ENCODE peak calls at places on chromosome 18, in ten cellular contexts. N, R, J, M, Z, C, I, Q, L and O are unnamed samples. For H3K36me3, the result is how much of the 10 kb centered on the place peaks cover.

GRCh38 chr18:24552218-24552617 is 91.8 kb downstream of the HRH4 start:
- DNase-seq in I (no peak), Q (no peak), Z (no peak), J (no peak), C (no peak), M (no peak), N (no peak), L (peak), R (no peak), O (no peak)

GRCh38 chr18:46718501-46719341 is 38.1 kb downstream of the ST8SIA5 start:
- DNase-seq in J (no peak), Q (no peak), M (no peak), R (no peak), N (no peak), C (peak), I (no peak), Z (no peak), L (no peak), O (no peak)

GRCh38 chr18:60198063-60198462 is 174.5 kb downstream of the MC4R start:
- DNase-seq in N (no peak), J (no peak), R (no peak), M (no peak), C (no peak), I (no peak), L (no peak), Z (no peak), Q (no peak), O (no peak)

GRCh38 chr18:58158008-58158407 is 114.0 kb downstream of the NEDD4L start:
- DNase-seq in I (no peak), J (no peak), R (no peak), N (no peak), M (no peak), L (no peak), Z (no peak), Q (no peak), C (no peak), O (no peak)

GRCh38 chr18:46418657-46419260 is 238.3 kb downstream of the LOXHD1 start:
- DNase-seq in N (no peak), R (no peak), Z (no peak), I (no peak), L (no peak), C (no peak), Q (no peak), M (no peak), J (no peak), O (peak)

GRCh38 chr18:26574958-26575864 is 26.9 kb upstream of the KCTD1 start:
- DNase-seq in J (peak), C (peak), N (peak), I (peak), M (peak), Z (no peak), Q (no peak), L (no peak), R (peak), O (peak)

GRCh38 chr18:46452820-46453219 is 204.2 kb downstream of the LOXHD1 start:
- DNase-seq in I (no peak), R (no peak), L (no peak), C (no peak), J (no peak), N (no peak), Z (peak), Q (no peak), M (no peak), O (no peak)

GRCh38 chr18:34738173-34738894 is 28.2 kb downstream of the DTNA start:
- DNase-seq in R (no peak), C (peak), J (no peak), N (no peak), M (no peak), Q (no peak), Z (no peak), L (no peak), I (no peak), O (no peak)

GRCh38 chr18:78742346-78742745 is 237.3 kb upstream of the SALL3 start:
- DNase-seq in J (no peak), C (no peak), R (no peak), I (peak), L (no peak), Q (no peak), M (peak), Z (no peak), N (peak), O (no peak)

GRCh38 chr18:227374-227773 is 40.5 kb downstream of the THOC1 start:
- DNase-seq in M (no peak), R (no peak), C (no peak), Q (no peak), J (no peak), L (no peak), I (no peak), Z (no peak), N (no peak), O (no peak)

GRCh38 chr18:39313992-39314391 is 1748.4 kb upstream of the CELF4 start:
- DNase-seq in N (no peak), C (peak), J (no peak), M (no peak), R (no peak), L (no peak), Q (no peak), Z (no peak), I (no peak), O (no peak)

GRCh38 chr18:42548493-42548892 is 567.0 kb downstream of the RIT2 start:
- DNase-seq in N (no peak), J (no peak), R (no peak), Q (no peak), I (peak), C (no peak), M (no peak), Z (no peak), L (no peak), O (no peak)

GRCh38 chr18:58462975-58463374 is 165.9 kb downstream of the ALPK2 start:
- DNase-seq in L (no peak), C (no peak), Z (no peak), R (no peak), J (no peak), Q (no peak), I (no peak), N (no peak), M (no peak), O (no peak)

GRCh38 chr18:49494660-49495059 is 7.6 kb upstream of the C18orf32 start:
- DNase-seq in Z (no peak), Q (no peak), N (no peak), L (no peak), I (no peak), M (no peak), J (no peak), C (peak), R (no peak), O (no peak)

GRCh38 chr18:50313031-50313607 is 25.6 kb upstream of the CXXC1 start:
- DNase-seq in N (no peak), I (no peak), R (no peak), C (no peak), Z (no peak), M (no peak), L (no peak), Q (peak), J (no peak), O (no peak)

GRCh38 chr18:28961669-28962228 is 784.8 kb upstream of the CDH2 start:
- DNase-seq in Z (peak), I (no peak), R (no peak), N (no peak), Q (no peak), C (peak), L (no peak), M (no peak), J (no peak), O (no peak)

GRCh38 chr18:5768454-5768853 is 126.9 kb downstream of the TMEM200C start:
- DNase-seq in Q (no peak), N (no peak), I (no peak), Z (no peak), C (no peak), R (no peak), L (peak), J (no peak), M (no peak), O (no peak)

GRCh38 chr18:34760444-34760843 is 50.3 kb downstream of the DTNA start:
- DNase-seq in J (no peak), Q (no peak), M (no peak), C (no peak), R (no peak), N (no peak), I (no peak), L (no peak), Z (no peak), O (no peak)

GRCh38 chr18:53153281-53153680 is 813.3 kb downstream of the DCC start:
- DNase-seq in M (no peak), Q (no peak), J (peak), N (no peak), I (no peak), C (no peak), L (no peak), R (no peak), Z (no peak), O (no peak)

GRCh38 chr18:37403100-37403781 is 162.4 kb downstream of the CELF4 start:
- DNase-seq in N (peak), Q (no peak), I (no peak), Z (no peak), C (no peak), L (no peak), J (no peak), M (no peak), R (no peak), O (no peak)

GRCh38 chr18:77132369-77133050 is at the start of gene MBP:
- DNase-seq in I (peak), M (peak), R (peak), C (no peak), N (peak), J (peak), Q (no peak), Z (no peak), L (no peak), O (peak)

GRCh38 chr18:55763805-55764204 is 175.8 kb upstream of the TCF4 start:
- DNase-seq in L (peak), Z (no peak), R (no peak), M (no peak), C (peak), N (no peak), I (no peak), Q (no peak), J (no peak), O (no peak)

GRCh38 chr18:80196528-80197320 is 50.6 kb downstream of the PARD6G start:
- DNase-seq in I (no peak), C (no peak), N (no peak), R (peak), Q (no peak), M (no peak), L (peak), Z (no peak), J (no peak), O (no peak)

GRCh38 chr18:47881752-47882455 is 48.6 kb downstream of the SMAD2 start:
- DNase-seq in C (no peak), N (no peak), Z (peak), J (no peak), R (no peak), I (no peak), Q (no peak), L (no peak), M (no peak), O (no peak)

GRCh38 chr18:75212626-75213110 is 2.1 kb downstream of the TSHZ1 start:
- DNase-seq in I (no peak), Z (no peak), Q (no peak), L (peak), R (no peak), C (peak), M (no peak), N (no peak), J (no peak), O (no peak)

GRCh38 chr18:51288582-51288981 is 91.1 kb upstream of the MEX3C start:
- DNase-seq in J (no peak), L (no peak), Z (no peak), M (no peak), C (no peak), I (no peak), R (no peak), N (no peak), Q (no peak), O (no peak)

GRCh38 chr18:33751613-33752221 is 173.7 kb downstream of the ASXL3 start:
- DNase-seq in N (no peak), I (no peak), C (peak), M (no peak), L (no peak), Q (no peak), J (no peak), Z (no peak), R (no peak), O (no peak)

GRCh38 chr18:78980279-78980771 is 707 bp downstream of the SALL3 start:
- DNase-seq in Q (no peak), I (no peak), L (no peak), C (no peak), J (no peak), Z (no peak), N (no peak), R (no peak), M (no peak), O (no peak)

GRCh38 chr18:22556271-22556990 is 138.7 kb upstream of the CTAGE1 start:
- DNase-seq in M (no peak), R (peak), C (peak), L (no peak), N (no peak), Q (no peak), I (peak), Z (no peak), J (no peak), O (no peak)
- TF ChIP-seq POLR2A in M (no peak), R (no peak), C (no peak), L (no peak), N (no peak), Q (no peak), I (no peak), Z (no peak), J (no peak), O (no peak)

GRCh38 chr18:62938451-62938850 is 223.1 kb downstream of the PHLPP1 start:
- DNase-seq in M (no peak), C (no peak), I (no peak), R (no peak), Z (no peak), Q (no peak), L (no peak), N (no peak), J (no peak), O (no peak)

GRCh38 chr18:62939925-62940324 is 224.6 kb downstream of the PHLPP1 start:
- DNase-seq in I (no peak), C (no peak), Q (no peak), L (no peak), M (no peak), Z (no peak), J (no peak), N (no peak), R (no peak), O (no peak)

GRCh38 chr18:62938006-62938405 is 222.7 kb downstream of the PHLPP1 start:
- DNase-seq in L (no peak), Z (no peak), N (no peak), C (no peak), I (no peak), M (no peak), J (no peak), R (no peak), Q (no peak), O (no peak)

GRCh38 chr18:62937065-62937464 is 221.7 kb downstream of the PHLPP1 start:
- DNase-seq in L (no peak), M (no peak), R (no peak), Z (no peak), N (no peak), J (no peak), Q (no peak), C (no peak), I (no peak), O (no peak)

GRCh38 chr18:62939433-62939832 is 224.1 kb downstream of the PHLPP1 start:
- DNase-seq in I (no peak), J (no peak), R (no peak), N (no peak), Q (no peak), Z (no peak), C (peak), L (no peak), M (no peak), O (no peak)
- TF ChIP-seq POLR2AphosphoS5 in I (no peak), J (no peak), R (no peak), N (no peak), Q (no peak), Z (no peak), C (no peak), L (no peak), M (no peak), O (no peak)

GRCh38 chr18:8626414-8627106 is 17.3 kb downstream of the RAB12 start:
- DNase-seq in Q (no peak), R (no peak), L (no peak), Z (no peak), I (no peak), C (peak), J (no peak), M (no peak), N (no peak), O (no peak)
- H3K36me3 ChIP-seq in Q (under half), R (under half), L (under half), Z (under half), I (under half), C (under half), J (under half), M (under half), N (half or more), O (under half)

DNA sequence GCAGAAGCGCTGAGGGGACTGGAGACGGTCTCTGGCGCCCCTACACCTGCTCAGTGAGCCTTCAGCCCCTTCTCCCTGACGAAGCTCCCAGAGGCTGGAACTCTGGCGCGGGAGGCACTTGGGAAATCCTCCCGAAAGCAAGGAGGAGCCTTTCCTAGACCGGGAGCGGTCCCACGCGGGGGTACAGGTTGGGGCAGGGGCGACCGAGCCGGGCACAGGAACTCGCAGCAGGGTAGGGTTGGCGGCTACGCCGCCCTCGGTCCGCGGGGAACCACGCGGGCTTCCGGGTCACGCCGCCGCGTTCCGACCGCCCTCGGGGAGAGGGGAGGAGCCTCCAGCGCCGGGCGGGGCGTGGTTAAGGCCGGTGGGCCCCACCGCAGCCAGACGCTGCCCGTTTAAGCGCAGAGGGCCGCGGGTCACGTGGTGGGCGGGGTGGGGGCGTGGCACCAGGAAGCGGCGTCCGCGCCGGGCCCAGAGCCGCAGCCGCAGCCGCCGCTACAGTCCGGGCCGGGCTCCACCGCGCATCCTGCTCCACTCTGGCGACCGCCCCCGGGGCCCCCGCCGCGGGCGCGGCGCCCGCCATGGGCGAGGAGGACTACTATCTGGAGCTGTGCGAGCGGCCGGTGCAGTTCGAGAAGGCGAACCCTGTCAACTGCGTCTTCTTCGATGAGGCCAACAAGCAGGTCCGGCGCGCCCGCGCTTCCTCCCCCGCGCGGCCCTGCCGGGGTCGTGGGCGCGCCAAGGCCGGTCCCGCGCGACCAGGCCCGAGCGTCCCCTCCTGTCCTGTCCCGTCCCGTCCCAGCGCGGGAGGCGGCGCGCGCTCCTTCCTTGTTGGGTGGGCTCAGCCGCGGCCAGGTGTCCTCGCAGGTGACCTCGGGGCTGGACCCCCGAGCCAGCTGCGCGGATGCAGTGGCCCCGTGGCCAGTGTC is at the start of gene RMC1:
- DNase-seq in Z (peak), I (peak), R (peak), C (peak), J (peak), L (peak), Q (peak), N (peak), M (peak), O (peak)
- TF ChIP-seq POLR2A in Z (peak), I (no peak), R (peak), C (peak), J (peak), L (peak), Q (peak), N (peak), M (peak), O (peak)

GRCh38 chr18:3250237-3251107 is 2.9 kb downstream of the MYL12A start:
- DNase-seq in I (no peak), L (no peak), R (no peak), M (no peak), C (peak), N (no peak), Z (no peak), J (no peak), Q (no peak), O (no peak)
- TF ChIP-seq POLR2AphosphoS5 in I (peak), L (no peak), R (no peak), M (no peak), C (no peak), N (no peak), Z (no peak), J (peak), Q (peak), O (no peak)

DNA sequence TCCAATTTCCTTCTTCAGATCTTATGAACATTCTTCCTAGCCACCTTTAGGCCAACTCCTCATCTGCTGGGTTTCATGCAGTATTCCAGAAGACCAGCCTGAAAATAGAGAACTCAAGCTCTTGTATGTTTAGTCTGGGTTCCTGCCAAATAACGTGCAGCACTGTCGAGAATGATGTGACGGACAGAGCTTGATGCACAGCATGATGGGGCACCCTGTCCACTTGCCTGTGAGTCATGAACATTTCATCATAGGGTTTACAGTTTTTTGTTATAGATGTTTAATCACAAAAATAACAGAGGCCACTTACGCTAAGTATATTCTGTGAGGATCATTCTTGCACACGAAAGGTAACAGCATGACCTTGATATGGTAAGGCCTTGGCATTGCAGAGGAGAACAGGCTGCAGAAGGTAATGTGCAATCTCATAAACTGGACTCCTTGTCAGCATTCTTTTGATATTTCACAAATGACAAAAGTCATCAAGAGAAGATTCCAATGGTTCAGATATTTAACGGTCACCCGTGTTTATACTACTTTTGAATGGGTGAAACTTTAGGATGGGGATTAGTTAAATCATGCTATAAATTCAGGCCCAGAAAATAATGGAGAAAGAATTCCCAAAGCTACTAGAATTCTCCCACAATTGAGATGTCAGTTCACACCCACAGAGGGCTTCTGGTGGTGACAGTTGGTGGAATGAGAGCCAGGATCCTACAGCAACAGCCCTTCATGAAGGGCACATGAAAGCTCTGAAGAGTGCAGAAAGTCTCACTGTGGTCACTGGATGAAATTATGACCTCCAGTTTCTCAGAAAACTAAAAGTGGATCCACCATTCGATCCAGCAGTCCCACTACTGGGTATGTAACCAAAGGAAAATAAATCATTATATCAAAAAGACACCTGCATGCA is 396.1 kb upstream of the RAB12 start:
- DNase-seq in L (no peak), C (no peak), N (no peak), J (no peak), I (no peak), Q (no peak), M (no peak), Z (no peak), R (no peak), O (no peak)
- H3K36me3 ChIP-seq in L (under half), C (under half), N (under half), J (under half), I (under half), Q (under half), M (under half), Z (under half), R (under half), O (under half)